ENCODE peak calls at places on chromosomes 4 and X, in nine cellular contexts. Q is HFF-Myc; H is lower lobe of right lung; Z is cardiac fibroblast; J is breast epithelium; K is BJ; L is right cardiac atrium; R is sigmoid colon; U is CD4-positive, CD25-positive, alpha-beta regulatory T cell. M is an unnamed sample.

GRCh38 chr4:8538703-8539567 is 41.3 kb upstream of the GPR78 start:
- DNase-seq in L (no peak), U (no peak), K (no peak), R (no peak), Z (no peak), J (no peak), Q (no peak), H (no peak), M (no peak)

GRCh38 chr4:173821031-173821430 is 291.0 kb upstream of the HAND2 start:
- DNase-seq in K (peak), L (no peak), U (no peak), J (no peak), R (no peak), Q (no peak), H (no peak), Z (no peak), M (no peak)

GRCh38 chrX:153746359-153746758 is 17.7 kb upstream of the PLXNB3 start:
- DNase-seq in L (no peak), U (no peak), R (no peak), K (no peak), Q (no peak), Z (no peak), J (no peak), H (no peak), M (no peak)

GRCh38 chr4:89492476-89493110 is 185.0 kb upstream of the GPRIN3 start:
- DNase-seq in Q (no peak), U (no peak), L (no peak), K (no peak), R (no peak), H (no peak), J (no peak), Z (peak), M (no peak)

GRCh38 chr4:156771171-156771837 is 200.3 kb downstream of the PDGFC start:
- DNase-seq in J (no peak), H (no peak), R (no peak), K (no peak), L (no peak), Q (peak), U (no peak), Z (peak), M (peak)

GRCh38 chrX:20461576-20461975 is 194.9 kb upstream of the RPS6KA3 start:
- DNase-seq in Z (no peak), L (no peak), Q (no peak), R (no peak), J (no peak), K (no peak), U (no peak), H (no peak), M (no peak)

GRCh38 chr4:72567821-72568620 is 1.0 kb downstream of the ADAMTS3 start:
- DNase-seq in K (peak), L (peak), U (peak), Z (peak), R (peak), Q (peak), J (peak), H (peak), M (peak)

GRCh38 chrX:23637187-23637586 is 30.1 kb upstream of the PRDX4 start:
- DNase-seq in Z (no peak), R (no peak), J (no peak), L (no peak), Q (no peak), K (no peak), H (no peak), U (no peak), M (no peak)

GRCh38 chr4:165131247-165131832 is 18.7 kb upstream of the TMEM192 start:
- DNase-seq in Z (peak), K (no peak), L (peak), R (peak), J (peak), H (no peak), Q (peak), U (peak), M (peak)

GRCh38 chr4:31086771-31087330 is 366.7 kb downstream of the PCDH7 start:
- DNase-seq in K (no peak), L (no peak), R (no peak), H (no peak), U (no peak), Z (no peak), J (no peak), Q (no peak), M (no peak)

GRCh38 chr4:7803992-7804758 is 135.5 kb downstream of the AFAP1 start:
- DNase-seq in Q (no peak), J (peak), K (no peak), U (peak), Z (peak), H (peak), R (peak), L (peak), M (no peak)

GRCh38 chrX:46737462-46737861 is 21.5 kb downstream of the SLC9A7 start:
- DNase-seq in R (no peak), L (no peak), K (peak), U (no peak), H (no peak), J (no peak), Q (no peak), Z (peak), M (no peak)

GRCh38 chr4:1409806-1410425 is 3.7 kb upstream of the NKX1-1 start:
- DNase-seq in R (peak), K (no peak), U (no peak), L (no peak), H (peak), Q (no peak), J (no peak), Z (no peak), M (no peak)

GRCh38 chrX:10514891-10515290 is 105.5 kb downstream of the MID1 start:
- DNase-seq in Z (peak), J (no peak), Q (no peak), L (no peak), K (no peak), R (no peak), H (no peak), U (no peak), M (no peak)

GRCh38 chr4:101068115-101068514 is 279.2 kb downstream of the PPP3CA start:
- DNase-seq in K (no peak), J (no peak), H (no peak), L (no peak), U (no peak), Q (no peak), Z (no peak), R (no peak), M (no peak)

GRCh38 chr4:187302456-187302855 is 578.8 kb upstream of the FAT1 start:
- DNase-seq in U (no peak), Z (peak), K (peak), H (no peak), J (no peak), Q (no peak), L (no peak), R (no peak), M (no peak)

GRCh38 chr4:114691865-114692264 is 93.3 kb downstream of the UGT8 start:
- DNase-seq in Z (no peak), R (no peak), K (no peak), H (no peak), Q (no peak), J (no peak), U (peak), L (no peak), M (no peak)

GRCh38 chrX:71543316-71543715 is 10.4 kb downstream of the OGT start:
- DNase-seq in R (no peak), Q (no peak), H (no peak), U (no peak), J (no peak), L (no peak), Z (peak), K (peak), M (no peak)

GRCh38 chrX:86806786-86807185 is 658.5 kb downstream of the DACH2 start:
- DNase-seq in Q (no peak), H (no peak), U (peak), L (no peak), Z (no peak), R (no peak), J (no peak), K (no peak), M (no peak)

GRCh38 chrX:139720136-139720535 is 12.2 kb upstream of the MCF2 start:
- DNase-seq in R (no peak), K (no peak), H (no peak), J (no peak), Z (peak), Q (peak), U (no peak), L (no peak), M (no peak)

GRCh38 chrX:110992611-110993010 is 103.4 kb upstream of the PAK3 start:
- DNase-seq in U (peak), R (no peak), H (no peak), K (no peak), Z (peak), J (no peak), Q (no peak), L (no peak), M (no peak)

GRCh38 chr4:106365613-106366012 is 3.0 kb downstream of the GIMD1 start:
- DNase-seq in Q (peak), J (no peak), U (no peak), R (no peak), H (no peak), Z (peak), L (no peak), K (peak), M (no peak)

GRCh38 chr4:169044723-169045447 is 34.8 kb upstream of the CBR4 start:
- DNase-seq in Z (no peak), R (no peak), K (no peak), H (no peak), L (no peak), U (no peak), J (no peak), Q (no peak), M (no peak)

GRCh38 chr4:12761694-12762093 is 722.4 kb downstream of the RAB28 start:
- DNase-seq in K (no peak), R (no peak), H (no peak), U (no peak), Z (no peak), Q (no peak), J (no peak), L (no peak), M (no peak)

GRCh38 chr4:109301691-109302365 is 630 bp downstream of the COL25A1 start:
- DNase-seq in Z (no peak), H (no peak), L (peak), U (no peak), J (no peak), K (no peak), Q (no peak), R (no peak), M (no peak)

GRCh38 chr4:153137168-153137567 is 67.1 kb upstream of the TRIM2 start:
- DNase-seq in L (peak), K (no peak), U (no peak), H (no peak), R (no peak), J (no peak), Z (peak), Q (no peak), M (peak)

GRCh38 chr4:145298885-145299284 is 118.5 kb upstream of the OTUD4 start:
- DNase-seq in U (no peak), L (no peak), Q (no peak), R (no peak), J (no peak), K (no peak), H (no peak), Z (no peak), M (no peak)

GRCh38 chr4:145289403-145290076 is 109.2 kb upstream of the OTUD4 start:
- DNase-seq in Q (no peak), K (peak), R (no peak), U (no peak), Z (peak), J (no peak), L (no peak), H (no peak), M (no peak)

GRCh38 chr4:145297556-145297955 is 117.2 kb upstream of the OTUD4 start:
- DNase-seq in Z (no peak), J (no peak), Q (no peak), H (no peak), U (no peak), K (no peak), R (no peak), L (no peak), M (no peak)

GRCh38 chr4:145290953-145291352 is 110.6 kb upstream of the OTUD4 start:
- DNase-seq in J (no peak), Z (no peak), R (no peak), H (no peak), U (no peak), L (no peak), K (no peak), Q (no peak), M (no peak)

GRCh38 chr4:145293658-145294057 is 113.3 kb upstream of the OTUD4 start:
- DNase-seq in L (no peak), Z (no peak), R (no peak), K (no peak), H (no peak), Q (no peak), J (no peak), U (no peak), M (no peak)
- H3K4me3 ChIP-seq in L (no peak), Z (no peak), R (no peak), K (no peak), H (no peak), Q (no peak), J (no peak), U (no peak), M (no peak)

GRCh38 chrX:2264179-2265030 is 236.4 kb downstream of the DHRSX start:
- DNase-seq in K (no peak), L (no peak), R (no peak), Q (no peak), H (no peak), Z (no peak), J (peak), U (peak), M (no peak)

GRCh38 chrX:2266445-2267349 is 234.1 kb downstream of the DHRSX start:
- DNase-seq in K (no peak), H (no peak), Q (no peak), L (no peak), Z (no peak), R (no peak), J (no peak), U (no peak), M (no peak)

GRCh38 chrX:2261838-2262678 is 238.7 kb downstream of the DHRSX start:
- DNase-seq in K (no peak), L (no peak), U (peak), Q (no peak), H (no peak), Z (no peak), J (peak), R (peak), M (no peak)

GRCh38 chrX:2267890-2268289 is 232.9 kb downstream of the DHRSX start:
- DNase-seq in Q (no peak), Z (no peak), U (no peak), H (no peak), R (no peak), L (no peak), K (no peak), J (no peak), M (no peak)

GRCh38 chrX:2262679-2263055 is 238.1 kb downstream of the DHRSX start:
- DNase-seq in U (no peak), H (no peak), K (no peak), R (peak), J (peak), Z (no peak), Q (no peak), L (no peak), M (no peak)
- H3K4me3 ChIP-seq in U (no peak), H (no peak), K (no peak), R (no peak), J (no peak), Z (no peak), Q (no peak), L (no peak), M (no peak)

GRCh38 chr4:128978985-128979384 is 114.4 kb downstream of the SCLT1 start:
- DNase-seq in R (no peak), H (no peak), Q (no peak), J (no peak), K (no peak), L (no peak), Z (no peak), U (no peak), M (no peak)
- H3K4me3 ChIP-seq in R (no peak), H (no peak), Q (no peak), J (no peak), K (no peak), L (no peak), Z (no peak), U (no peak), M (no peak)

GRCh38 chr4:39044364-39044946 is 12.2 kb upstream of the TMEM156 start:
- DNase-seq in Q (peak), K (peak), Z (peak), H (peak), J (peak), R (peak), L (peak), U (peak), M (peak)

GRCh38 chr4:39043697-39044363 is 11.6 kb upstream of the TMEM156 start:
- DNase-seq in H (no peak), L (no peak), R (no peak), K (no peak), Q (no peak), U (peak), Z (peak), J (no peak), M (no peak)

GRCh38 chr4:39044947-39045734 is 12.9 kb upstream of the TMEM156 start:
- DNase-seq in U (peak), H (peak), Q (no peak), K (no peak), Z (peak), J (no peak), L (peak), R (peak), M (no peak)

GRCh38 chr4:39042365-39042764 is 10.2 kb upstream of the TMEM156 start:
- DNase-seq in L (no peak), Z (no peak), R (no peak), U (no peak), Q (no peak), H (no peak), K (no peak), J (no peak), M (no peak)

DNA sequence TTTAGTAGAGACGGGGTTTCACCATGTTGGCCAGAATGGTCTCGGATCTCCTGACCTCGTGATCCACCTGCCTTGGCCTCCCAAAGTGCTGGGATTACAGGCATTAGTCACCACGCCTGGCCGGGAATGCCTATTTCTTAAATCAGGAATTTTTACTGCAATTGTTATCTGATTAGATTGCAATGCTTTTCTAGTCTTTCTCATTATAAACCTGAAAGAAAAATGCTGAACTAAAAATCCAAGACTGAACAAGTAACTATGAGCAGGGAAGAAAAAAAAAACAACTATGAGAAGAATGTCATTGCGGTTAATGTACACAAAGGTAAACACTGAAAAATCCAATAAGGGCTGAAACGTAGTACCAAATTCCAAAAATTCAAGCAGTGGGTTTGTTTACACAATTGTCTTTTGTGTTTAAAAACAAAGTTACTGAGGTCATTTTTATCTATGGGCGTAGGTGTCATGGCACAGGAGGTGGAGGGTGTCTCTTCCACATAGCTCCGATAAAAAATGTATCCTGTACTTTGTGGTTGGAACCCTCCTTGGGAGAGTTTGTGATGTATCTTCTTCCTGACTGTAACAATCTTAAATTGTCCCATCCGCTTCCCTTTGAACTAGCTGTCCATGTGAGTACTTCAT is 11.0 kb upstream of the TMEM156 start:
- DNase-seq in Q (no peak), H (peak), J (no peak), U (no peak), Z (peak), L (no peak), K (peak), R (no peak), M (no peak)
- H3K4me3 ChIP-seq in Q (peak), H (peak), J (peak), U (peak), Z (no peak), L (peak), K (no peak), R (no peak), M (no peak)

DNA sequence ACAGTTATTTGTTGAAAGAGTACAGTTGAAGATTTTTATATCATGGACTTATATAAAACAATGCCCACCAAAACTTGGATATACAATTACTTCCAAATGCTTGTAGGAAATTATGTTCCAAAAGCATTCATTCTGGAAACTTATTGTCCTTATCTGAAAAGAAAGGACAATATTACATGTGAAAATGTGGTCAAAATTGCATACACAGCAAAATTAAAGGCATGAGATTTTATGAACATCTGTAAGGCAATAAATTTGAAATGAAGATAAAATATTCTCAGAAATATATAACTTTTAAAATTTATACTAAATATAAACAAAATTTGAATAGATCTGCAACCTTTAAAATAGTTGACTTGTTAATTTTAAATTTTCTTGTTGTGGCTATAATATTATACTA is 1173.8 kb downstream of the NLGN4X start:
- DNase-seq in U (no peak), Z (no peak), R (no peak), Q (no peak), H (no peak), K (no peak), J (no peak), L (no peak), M (no peak)
- H3K4me3 ChIP-seq in U (no peak), Z (no peak), R (no peak), Q (no peak), H (no peak), K (no peak), J (no peak), L (no peak), M (no peak)

GRCh38 chrX:129773649-129774458 is 5.9 kb upstream of the SASH3 start:
- DNase-seq in L (no peak), Z (no peak), H (no peak), J (no peak), Q (no peak), U (peak), K (no peak), R (no peak), M (no peak)
- H3K4me3 ChIP-seq in L (no peak), Z (no peak), H (no peak), J (no peak), Q (no peak), U (peak), K (no peak), R (no peak), M (no peak)

GRCh38 chr4:147734496-147734895 is 2.6 kb downstream of the ARHGAP10 start:
- DNase-seq in U (no peak), Q (no peak), R (no peak), H (no peak), J (no peak), Z (no peak), L (no peak), K (no peak), M (no peak)

GRCh38 chr4:147731611-147732515 is at the start of gene ARHGAP10:
- DNase-seq in R (peak), H (peak), Q (no peak), U (peak), J (peak), Z (peak), L (peak), K (no peak), M (peak)

GRCh38 chr4:147732516-147733193 is 767 bp downstream of the ARHGAP10 start:
- DNase-seq in R (peak), Q (no peak), L (peak), Z (peak), U (peak), J (no peak), K (no peak), H (peak), M (peak)

GRCh38 chr4:147735413-147736301 is 3.8 kb downstream of the ARHGAP10 start:
- DNase-seq in R (no peak), J (no peak), U (peak), Z (no peak), H (no peak), Q (no peak), K (no peak), L (no peak), M (no peak)

GRCh38 chr4:147733614-147734344 is 1.9 kb downstream of the ARHGAP10 start:
- DNase-seq in R (no peak), L (no peak), H (no peak), Q (no peak), Z (peak), J (no peak), K (no peak), U (no peak), M (no peak)
- H3K4me3 ChIP-seq in R (peak), L (peak), H (peak), Q (peak), Z (peak), J (peak), K (peak), U (peak), M (peak)

GRCh38 chr4:39230462-39230861 is 48.1 kb downstream of the WDR19 start:
- DNase-seq in Q (no peak), R (no peak), J (no peak), H (no peak), Z (no peak), U (no peak), L (no peak), K (no peak), M (no peak)
- H3K4me3 ChIP-seq in Q (no peak), R (no peak), J (no peak), H (no peak), Z (no peak), U (no peak), L (no peak), K (no peak), M (no peak)

GRCh38 chr4:84932462-84932861 is 34.0 kb downstream of the WDFY3 start:
- DNase-seq in U (no peak), K (no peak), H (no peak), R (no peak), J (no peak), L (no peak), Q (no peak), Z (no peak), M (no peak)
- H3K4me3 ChIP-seq in U (no peak), K (no peak), H (no peak), R (no peak), J (no peak), L (no peak), Q (no peak), Z (no peak), M (no peak)

GRCh38 chrX:38561951-38562719 is 793 bp downstream of the TSPAN7 start:
- DNase-seq in H (peak), U (no peak), L (peak), Q (no peak), K (no peak), Z (no peak), R (peak), J (no peak), M (peak)

GRCh38 chrX:38560776-38561125 is 591 bp upstream of the TSPAN7 start:
- DNase-seq in R (no peak), J (no peak), H (no peak), L (no peak), Q (no peak), K (no peak), Z (no peak), U (no peak), M (no peak)

GRCh38 chrX:38558681-38559080 is 2.7 kb upstream of the TSPAN7 start:
- DNase-seq in J (no peak), Q (no peak), R (no peak), L (no peak), U (no peak), Z (no peak), H (no peak), K (no peak), M (no peak)

GRCh38 chrX:38561126-38561868 is at the start of gene TSPAN7:
- DNase-seq in U (peak), R (peak), L (peak), Z (peak), Q (no peak), H (peak), J (peak), K (no peak), M (peak)

GRCh38 chrX:38563006-38563405 is 1.7 kb downstream of the TSPAN7 start:
- DNase-seq in R (no peak), U (no peak), Q (no peak), L (no peak), H (no peak), J (no peak), K (no peak), Z (no peak), M (no peak)
- H3K4me3 ChIP-seq in R (peak), U (no peak), Q (no peak), L (peak), H (peak), J (peak), K (no peak), Z (no peak), M (peak)